ENCODE peak calls at places on chromosomes 1 and 21, in six cellular contexts. A is hypothalamus, O is Caco-2, W is midbrain, P is brain microvascular endothelial cell, D is progenitor cell of endocrine pancreas. Y is an unnamed sample.

GRCh38 chr21:42671778-42672593 is 18.6 kb downstream of the PDE9A start:
- DNase-seq in A (no peak), O (no peak), W (no peak), P (no peak), D (no peak), Y (no peak)

GRCh38 chr1:180927348-180927747 is 14.7 kb downstream of the KIAA1614 start:
- DNase-seq in A (no peak), O (no peak), W (peak), P (no peak), D (no peak), Y (no peak)

GRCh38 chr1:53069265-53069662 is 7.3 kb downstream of the PODN start:
- DNase-seq in A (no peak), O (no peak), W (no peak), P (no peak), D (no peak), Y (no peak)

GRCh38 chr1:9362488-9362887 is 69.8 kb downstream of the SPSB1 start:
- DNase-seq in A (no peak), O (no peak), W (peak), P (no peak), D (no peak), Y (no peak)

GRCh38 chr1:90339822-90340221 is 344.9 kb downstream of the ZNF326 start:
- DNase-seq in A (no peak), O (no peak), W (no peak), P (no peak), D (no peak), Y (no peak)

GRCh38 chr1:116433283-116434257 is 60.5 kb downstream of the ATP1A1 start:
- DNase-seq in A (peak), O (no peak), W (peak), P (peak), D (no peak), Y (no peak)

GRCh38 chr1:247056071-247056470 is 22.5 kb downstream of the ZNF670 start:
- DNase-seq in A (no peak), O (no peak), W (no peak), P (no peak), D (no peak), Y (no peak)

GRCh38 chr1:205804605-205805004 is 8.4 kb downstream of the SLC41A1 start:
- DNase-seq in A (no peak), O (no peak), W (no peak), P (no peak), D (no peak), Y (no peak)

GRCh38 chr1:63548303-63548702 is 25.0 kb downstream of the EFCAB7 start:
- DNase-seq in A (no peak), O (no peak), W (no peak), P (no peak), D (no peak), Y (no peak)

GRCh38 chr1:42334240-42335049 is 590 bp downstream of the FOXJ3 start:
- DNase-seq in A (peak), O (peak), W (peak), P (peak), D (no peak), Y (no peak)

GRCh38 chr1:185328204-185328728 is 11.2 kb upstream of the IVNS1ABP start:
- DNase-seq in A (no peak), O (no peak), W (no peak), P (no peak), D (no peak), Y (no peak)

GRCh38 chr1:51726544-51727225 is 109.8 kb downstream of the OSBPL9 start:
- DNase-seq in A (no peak), O (no peak), W (no peak), P (no peak), D (no peak), Y (no peak)

GRCh38 chr1:207698822-207699483 is 52.9 kb upstream of the CD46 start:
- DNase-seq in A (peak), O (peak), W (peak), P (peak), D (peak), Y (peak)

GRCh38 chr1:154295408-154296235 is 23.2 kb downstream of the HAX1 start:
- DNase-seq in A (no peak), O (no peak), W (no peak), P (no peak), D (no peak), Y (no peak)

GRCh38 chr1:18339161-18339560 is 141.6 kb upstream of the KLHDC7A start:
- DNase-seq in A (no peak), O (no peak), W (no peak), P (no peak), D (no peak), Y (no peak)

GRCh38 chr1:53616927-53617326 is 122.0 kb downstream of the GLIS1 start:
- DNase-seq in A (no peak), O (no peak), W (no peak), P (no peak), D (peak), Y (no peak)

GRCh38 chr1:43968348-43968948 is 1.4 kb upstream of the DPH2 start:
- DNase-seq in A (no peak), O (no peak), W (no peak), P (no peak), D (peak), Y (no peak)

GRCh38 chr21:23963454-23963853 is 1643.8 kb downstream of the MRPL39 start:
- DNase-seq in A (no peak), O (no peak), W (no peak), P (peak), D (no peak), Y (no peak)

GRCh38 chr1:14929547-14930223 is 223.9 kb upstream of the TMEM51 start:
- DNase-seq in A (no peak), O (peak), W (no peak), P (peak), D (no peak), Y (no peak)

GRCh38 chr1:51689643-51690042 is 72.8 kb downstream of the OSBPL9 start:
- DNase-seq in A (no peak), O (no peak), W (no peak), P (no peak), D (no peak), Y (no peak)

GRCh38 chr1:29230553-29231378 is at the start of gene MECR:
- DNase-seq in A (peak), O (peak), W (peak), P (peak), D (peak), Y (peak)

GRCh38 chr1:229270547-229271447 is at the start of gene RAB4A:
- DNase-seq in A (peak), O (peak), W (peak), P (peak), D (peak), Y (peak)

GRCh38 chr1:167463055-167463454 is 55.3 kb downstream of the CD247 start:
- DNase-seq in A (no peak), O (no peak), W (no peak), P (no peak), D (no peak), Y (no peak)